ENCODE peak calls at places on chromosomes 13 and 19, in six cellular contexts. One of them, this sample, is unnamed.

GRCh38 chr19:2050349-2050990 is 574 bp downstream of the MKNK2 start:
- DNase-seq in tibial nerve: no peak
- DNase-seq in nephron progenitor cell: peak
- DNase-seq in activated CD4-positive, alpha-beta T cell treated with anti-CD3 and anti-CD28 coated beads, Interleukin-2, amount 10 ng/mL, durations not matched to agents 7 days and 5 days: no peak
- DNase-seq in DMS153: no peak
- DNase-seq in stomach: no peak
- DNase-seq in this sample: no peak

GRCh38 chr13:88086577-88086976 is 415.4 kb downstream of the SLITRK5 start:
- DNase-seq in tibial nerve: no peak
- DNase-seq in nephron progenitor cell: no peak
- DNase-seq in activated CD4-positive, alpha-beta T cell treated with anti-CD3 and anti-CD28 coated beads, Interleukin-2, amount 10 ng/mL, durations not matched to agents 7 days and 5 days: no peak
- DNase-seq in DMS153: no peak
- DNase-seq in stomach: no peak
- DNase-seq in this sample: no peak

GRCh38 chr13:75550159-75550567 is 572 bp downstream of the UCHL3 start:
- DNase-seq in tibial nerve: no peak
- DNase-seq in nephron progenitor cell: peak
- DNase-seq in activated CD4-positive, alpha-beta T cell treated with anti-CD3 and anti-CD28 coated beads, Interleukin-2, amount 10 ng/mL, durations not matched to agents 7 days and 5 days: no peak
- DNase-seq in DMS153: no peak
- DNase-seq in stomach: no peak
- DNase-seq in this sample: peak

GRCh38 chr19:9531933-9532332 is 6.5 kb downstream of the ZNF426 start:
- DNase-seq in tibial nerve: no peak
- DNase-seq in nephron progenitor cell: no peak
- DNase-seq in activated CD4-positive, alpha-beta T cell treated with anti-CD3 and anti-CD28 coated beads, Interleukin-2, amount 10 ng/mL, durations not matched to agents 7 days and 5 days: no peak
- DNase-seq in DMS153: no peak
- DNase-seq in stomach: no peak
- DNase-seq in this sample: no peak

GRCh38 chr13:31929031-31929770 is 102.4 kb upstream of the FRY start:
- DNase-seq in tibial nerve: no peak
- DNase-seq in nephron progenitor cell: no peak
- DNase-seq in activated CD4-positive, alpha-beta T cell treated with anti-CD3 and anti-CD28 coated beads, Interleukin-2, amount 10 ng/mL, durations not matched to agents 7 days and 5 days: no peak
- DNase-seq in DMS153: no peak
- DNase-seq in stomach: no peak
- DNase-seq in this sample: no peak

GRCh38 chr13:33806470-33807248 is 11.3 kb upstream of the RFC3 start:
- DNase-seq in tibial nerve: no peak
- DNase-seq in nephron progenitor cell: no peak
- DNase-seq in activated CD4-positive, alpha-beta T cell treated with anti-CD3 and anti-CD28 coated beads, Interleukin-2, amount 10 ng/mL, durations not matched to agents 7 days and 5 days: no peak
- DNase-seq in DMS153: no peak
- DNase-seq in stomach: no peak
- DNase-seq in this sample: no peak

GRCh38 chr13:99415851-99416331 is 85.4 kb upstream of the TM9SF2 start:
- DNase-seq in tibial nerve: no peak
- DNase-seq in nephron progenitor cell: no peak
- DNase-seq in activated CD4-positive, alpha-beta T cell treated with anti-CD3 and anti-CD28 coated beads, Interleukin-2, amount 10 ng/mL, durations not matched to agents 7 days and 5 days: no peak
- DNase-seq in DMS153: no peak
- DNase-seq in stomach: no peak
- DNase-seq in this sample: no peak

GRCh38 chr13:26872444-26873173 is 112.0 kb upstream of the GPR12 start:
- DNase-seq in tibial nerve: no peak
- DNase-seq in nephron progenitor cell: peak
- DNase-seq in activated CD4-positive, alpha-beta T cell treated with anti-CD3 and anti-CD28 coated beads, Interleukin-2, amount 10 ng/mL, durations not matched to agents 7 days and 5 days: peak
- DNase-seq in DMS153: peak
- DNase-seq in stomach: peak
- DNase-seq in this sample: peak

GRCh38 chr13:29454931-29455481 is 140.5 kb downstream of the SLC7A1 start:
- DNase-seq in tibial nerve: no peak
- DNase-seq in nephron progenitor cell: no peak
- DNase-seq in activated CD4-positive, alpha-beta T cell treated with anti-CD3 and anti-CD28 coated beads, Interleukin-2, amount 10 ng/mL, durations not matched to agents 7 days and 5 days: no peak
- DNase-seq in DMS153: no peak
- DNase-seq in stomach: no peak
- DNase-seq in this sample: peak

GRCh38 chr13:105442040-105442439 is 1093.4 kb downstream of the EFNB2 start:
- DNase-seq in tibial nerve: no peak
- DNase-seq in nephron progenitor cell: no peak
- DNase-seq in activated CD4-positive, alpha-beta T cell treated with anti-CD3 and anti-CD28 coated beads, Interleukin-2, amount 10 ng/mL, durations not matched to agents 7 days and 5 days: no peak
- DNase-seq in DMS153: no peak
- DNase-seq in stomach: no peak
- DNase-seq in this sample: no peak

GRCh38 chr19:2736550-2737190 is 3.1 kb downstream of the SLC39A3 start:
- DNase-seq in tibial nerve: no peak
- DNase-seq in nephron progenitor cell: no peak
- DNase-seq in activated CD4-positive, alpha-beta T cell treated with anti-CD3 and anti-CD28 coated beads, Interleukin-2, amount 10 ng/mL, durations not matched to agents 7 days and 5 days: no peak
- DNase-seq in DMS153: no peak
- DNase-seq in stomach: no peak
- DNase-seq in this sample: no peak

GRCh38 chr13:81927347-81927746 is 1586.4 kb upstream of the SPRY2 start:
- DNase-seq in tibial nerve: no peak
- DNase-seq in nephron progenitor cell: no peak
- DNase-seq in activated CD4-positive, alpha-beta T cell treated with anti-CD3 and anti-CD28 coated beads, Interleukin-2, amount 10 ng/mL, durations not matched to agents 7 days and 5 days: no peak
- DNase-seq in DMS153: no peak
- DNase-seq in stomach: no peak
- DNase-seq in this sample: peak

GRCh38 chr13:64633948-64634347 is 2596.2 kb downstream of the PCDH9 start:
- DNase-seq in tibial nerve: no peak
- DNase-seq in nephron progenitor cell: no peak
- DNase-seq in activated CD4-positive, alpha-beta T cell treated with anti-CD3 and anti-CD28 coated beads, Interleukin-2, amount 10 ng/mL, durations not matched to agents 7 days and 5 days: no peak
- DNase-seq in DMS153: no peak
- DNase-seq in stomach: no peak
- DNase-seq in this sample: no peak

GRCh38 chr13:102793583-102794355 is 5.0 kb downstream of the POGLUT2 start:
- DNase-seq in tibial nerve: no peak
- DNase-seq in nephron progenitor cell: no peak
- DNase-seq in activated CD4-positive, alpha-beta T cell treated with anti-CD3 and anti-CD28 coated beads, Interleukin-2, amount 10 ng/mL, durations not matched to agents 7 days and 5 days: no peak
- DNase-seq in DMS153: no peak
- DNase-seq in stomach: no peak
- DNase-seq in this sample: no peak

GRCh38 chr13:51643882-51644281 is 59.6 kb downstream of the WDFY2 start:
- DNase-seq in tibial nerve: no peak
- DNase-seq in nephron progenitor cell: no peak
- DNase-seq in activated CD4-positive, alpha-beta T cell treated with anti-CD3 and anti-CD28 coated beads, Interleukin-2, amount 10 ng/mL, durations not matched to agents 7 days and 5 days: no peak
- DNase-seq in DMS153: no peak
- DNase-seq in stomach: no peak
- DNase-seq in this sample: peak

GRCh38 chr19:18649371-18650047 is 12.7 kb downstream of the KLHL26 start:
- DNase-seq in tibial nerve: peak
- DNase-seq in nephron progenitor cell: peak
- DNase-seq in activated CD4-positive, alpha-beta T cell treated with anti-CD3 and anti-CD28 coated beads, Interleukin-2, amount 10 ng/mL, durations not matched to agents 7 days and 5 days: no peak
- DNase-seq in DMS153: no peak
- DNase-seq in stomach: no peak
- DNase-seq in this sample: peak

GRCh38 chr13:101283782-101284181 is 132.5 kb downstream of the NALCN start:
- DNase-seq in tibial nerve: no peak
- DNase-seq in nephron progenitor cell: no peak
- DNase-seq in activated CD4-positive, alpha-beta T cell treated with anti-CD3 and anti-CD28 coated beads, Interleukin-2, amount 10 ng/mL, durations not matched to agents 7 days and 5 days: no peak
- DNase-seq in DMS153: peak
- DNase-seq in stomach: no peak
- DNase-seq in this sample: no peak

GRCh38 chr19:7272856-7273578 is 21.2 kb downstream of the INSR start:
- DNase-seq in tibial nerve: no peak
- DNase-seq in nephron progenitor cell: no peak
- DNase-seq in activated CD4-positive, alpha-beta T cell treated with anti-CD3 and anti-CD28 coated beads, Interleukin-2, amount 10 ng/mL, durations not matched to agents 7 days and 5 days: no peak
- DNase-seq in DMS153: no peak
- DNase-seq in stomach: no peak
- DNase-seq in this sample: peak

GRCh38 chr19:10431943-10432735 is 11.8 kb downstream of the PDE4A start:
- DNase-seq in tibial nerve: no peak
- DNase-seq in nephron progenitor cell: peak
- DNase-seq in activated CD4-positive, alpha-beta T cell treated with anti-CD3 and anti-CD28 coated beads, Interleukin-2, amount 10 ng/mL, durations not matched to agents 7 days and 5 days: peak
- DNase-seq in DMS153: no peak
- DNase-seq in stomach: peak
- DNase-seq in this sample: no peak